ENCODE peak calls at places on chromosome 2, in nine cellular contexts. Y is CD4-positive, alpha-beta T cell; B is RWPE1; X is lung; K is foreskin fibroblast; G is heart right ventricle; Z is GM23338; I is adrenal gland; E is type B pancreatic cell. F is an unnamed sample.

GRCh38 chr2:217797170-217797569 is 205.6 kb downstream of the TNS1 start:
- DNase-seq in G (no peak), B (no peak), E (peak), X (peak), Z (no peak), I (peak), K (no peak), Y (no peak), F (no peak)

GRCh38 chr2:169772651-169773050 is 26.0 kb upstream of the SSB start:
- DNase-seq in G (no peak), Y (no peak), I (no peak), X (no peak), E (no peak), K (no peak), B (no peak), Z (no peak), F (no peak)

GRCh38 chr2:207083361-207084080 is 82.2 kb downstream of the KLF7 start:
- DNase-seq in G (no peak), Y (no peak), Z (no peak), B (no peak), K (no peak), I (no peak), X (no peak), E (no peak), F (no peak)

GRCh38 chr2:229270551-229271410 is at the start of gene PID1:
- DNase-seq in I (peak), X (no peak), K (peak), Y (no peak), B (peak), E (peak), Z (peak), G (no peak), F (peak)

GRCh38 chr2:210230984-210231383 is 5.7 kb upstream of the ACADL start:
- DNase-seq in Z (no peak), Y (no peak), X (no peak), K (no peak), G (no peak), E (no peak), B (no peak), I (no peak), F (no peak)

GRCh38 chr2:224171226-224171625 is 132.1 kb upstream of the SERPINE2 start:
- DNase-seq in I (no peak), Z (no peak), K (no peak), X (no peak), E (no peak), Y (no peak), G (no peak), B (no peak), F (no peak)

GRCh38 chr2:145543856-145544255 is 1023.9 kb upstream of the ZEB2 start:
- DNase-seq in E (no peak), Y (no peak), X (no peak), K (no peak), G (no peak), I (no peak), B (no peak), Z (no peak), F (no peak)

GRCh38 chr2:71991397-71991796 is 156.3 kb downstream of the CYP26B1 start:
- DNase-seq in Z (no peak), E (no peak), K (no peak), I (no peak), Y (no peak), X (no peak), G (no peak), B (no peak), F (no peak)

GRCh38 chr2:19178175-19178574 is 180.2 kb downstream of the OSR1 start:
- DNase-seq in Y (no peak), B (no peak), Z (no peak), E (no peak), X (no peak), G (no peak), K (peak), I (no peak), F (no peak)

GRCh38 chr2:213688129-213688528 is 403.9 kb downstream of the SPAG16 start:
- DNase-seq in E (no peak), G (no peak), K (no peak), B (no peak), X (no peak), I (no peak), Y (no peak), Z (peak), F (no peak)

GRCh38 chr2:104572856-104573255 is 281.1 kb upstream of the POU3F3 start:
- DNase-seq in Z (no peak), X (no peak), Y (no peak), I (no peak), E (no peak), K (no peak), B (no peak), G (no peak), F (no peak)

GRCh38 chr2:2735041-2735440 is 404.0 kb upstream of the MYT1L start:
- DNase-seq in Z (no peak), K (no peak), E (no peak), I (no peak), Y (no peak), B (no peak), X (no peak), G (no peak), F (no peak)

GRCh38 chr2:142165790-142166189 is 35.0 kb upstream of the LRP1B start:
- DNase-seq in Z (peak), K (peak), Y (no peak), E (no peak), X (no peak), G (no peak), I (no peak), B (peak), F (no peak)
- TF ChIP-seq CTCF in Z (peak), K (peak), Y (no peak), E (peak), X (no peak), G (no peak), I (no peak), B (no peak), F (peak)

GRCh38 chr2:236826727-236827126 is 257.1 kb downstream of the ACKR3 start:
- DNase-seq in E (no peak), G (no peak), B (no peak), Z (no peak), I (no peak), K (no peak), Y (no peak), X (no peak), F (no peak)
- TF ChIP-seq CTCF in E (no peak), G (no peak), B (no peak), Z (no peak), I (no peak), K (no peak), Y (no peak), X (no peak), F (no peak)

GRCh38 chr2:42328148-42328833 is 32.7 kb downstream of the COX7A2L start:
- DNase-seq in X (no peak), K (peak), Y (no peak), G (no peak), Z (peak), I (no peak), E (no peak), B (no peak), F (no peak)
- TF ChIP-seq CTCF in X (peak), K (peak), Y (peak), G (no peak), Z (peak), I (peak), E (peak), B (peak), F (peak)

GRCh38 chr2:99653433-99653832 is 163.6 kb upstream of the REV1 start:
- DNase-seq in I (no peak), X (no peak), G (no peak), Y (no peak), E (no peak), B (no peak), Z (peak), K (no peak), F (no peak)
- TF ChIP-seq CTCF in I (no peak), X (no peak), G (no peak), Y (no peak), E (no peak), B (no peak), Z (peak), K (no peak), F (no peak)

DNA sequence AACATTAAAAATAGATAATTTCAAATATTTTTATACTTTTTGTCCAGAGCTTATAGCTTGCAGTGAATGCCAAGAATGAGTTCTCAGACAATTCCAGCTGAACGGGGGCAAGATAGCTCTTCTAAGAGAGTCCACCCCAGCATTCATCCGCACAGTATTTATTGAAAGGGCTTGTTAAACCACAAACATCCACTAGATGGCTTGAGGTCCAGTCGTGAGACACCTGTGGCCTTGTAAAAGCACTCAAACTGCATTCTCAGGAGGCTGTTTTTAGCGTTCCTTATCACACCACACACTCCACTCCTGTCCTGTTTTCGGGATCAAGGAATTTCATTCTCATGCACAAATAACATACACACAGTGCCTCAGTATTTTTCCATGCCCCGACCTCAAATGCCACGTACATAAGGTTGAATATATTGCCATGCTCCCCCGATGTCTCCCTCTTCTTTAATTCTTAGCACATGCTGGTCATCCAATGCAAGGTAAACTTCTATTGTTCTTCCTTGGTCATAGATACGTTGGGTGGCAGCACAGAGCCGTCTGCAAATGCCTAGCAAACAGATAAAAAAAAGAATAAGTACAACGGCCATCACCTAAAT is 47.4 kb downstream of the DNAJC10 start:
- DNase-seq in G (peak), X (no peak), E (no peak), B (peak), Y (no peak), Z (peak), K (peak), I (no peak), F (peak)
- TF ChIP-seq CTCF in G (peak), X (peak), E (peak), B (peak), Y (peak), Z (peak), K (peak), I (peak), F (peak)

GRCh38 chr2:15750433-15750814 is 158.8 kb downstream of the DDX1 start:
- DNase-seq in G (no peak), I (no peak), Y (no peak), X (no peak), B (no peak), Z (no peak), K (no peak), E (no peak), F (no peak)

GRCh38 chr2:15747698-15748471 is 156.2 kb downstream of the DDX1 start:
- DNase-seq in X (no peak), G (no peak), E (peak), Y (no peak), Z (peak), B (no peak), I (peak), K (no peak), F (no peak)

GRCh38 chr2:15749460-15750432 is 158.1 kb downstream of the DDX1 start:
- DNase-seq in I (no peak), Z (no peak), Y (no peak), X (no peak), K (no peak), E (peak), G (no peak), B (no peak), F (no peak)

GRCh38 chr2:15747172-15747550 is 155.5 kb downstream of the DDX1 start:
- DNase-seq in K (no peak), Y (no peak), G (no peak), E (no peak), B (no peak), X (no peak), I (peak), Z (peak), F (no peak)

GRCh38 chr2:15748736-15749323 is 157.2 kb downstream of the DDX1 start:
- DNase-seq in G (no peak), I (peak), E (peak), X (no peak), Z (peak), Y (no peak), B (no peak), K (no peak), F (peak)
- TF ChIP-seq CTCF in G (no peak), I (peak), E (peak), X (no peak), Z (peak), Y (no peak), B (no peak), K (peak), F (peak)

GRCh38 chr2:88671786-88672427 is 19.6 kb upstream of the RPIA start:
- DNase-seq in K (peak), E (no peak), Z (peak), Y (no peak), G (no peak), B (peak), X (no peak), I (no peak), F (peak)

GRCh38 chr2:88668862-88669261 is 22.6 kb upstream of the RPIA start:
- DNase-seq in Z (no peak), B (no peak), E (no peak), Y (no peak), G (no peak), I (no peak), K (no peak), X (no peak), F (no peak)

GRCh38 chr2:88666576-88666975 is 24.9 kb upstream of the RPIA start:
- DNase-seq in K (no peak), B (no peak), I (no peak), E (no peak), G (no peak), Y (no peak), X (no peak), Z (no peak), F (no peak)

GRCh38 chr2:88669371-88670214 is 21.9 kb upstream of the RPIA start:
- DNase-seq in E (no peak), I (peak), Y (no peak), X (no peak), Z (peak), K (peak), G (no peak), B (peak), F (peak)

GRCh38 chr2:88667219-88667618 is 24.3 kb upstream of the RPIA start:
- DNase-seq in Y (no peak), Z (peak), K (no peak), G (no peak), E (no peak), B (no peak), I (no peak), X (no peak), F (no peak)
- TF ChIP-seq CTCF in Y (no peak), Z (peak), K (no peak), G (no peak), E (no peak), B (no peak), I (no peak), X (no peak), F (no peak)

DNA sequence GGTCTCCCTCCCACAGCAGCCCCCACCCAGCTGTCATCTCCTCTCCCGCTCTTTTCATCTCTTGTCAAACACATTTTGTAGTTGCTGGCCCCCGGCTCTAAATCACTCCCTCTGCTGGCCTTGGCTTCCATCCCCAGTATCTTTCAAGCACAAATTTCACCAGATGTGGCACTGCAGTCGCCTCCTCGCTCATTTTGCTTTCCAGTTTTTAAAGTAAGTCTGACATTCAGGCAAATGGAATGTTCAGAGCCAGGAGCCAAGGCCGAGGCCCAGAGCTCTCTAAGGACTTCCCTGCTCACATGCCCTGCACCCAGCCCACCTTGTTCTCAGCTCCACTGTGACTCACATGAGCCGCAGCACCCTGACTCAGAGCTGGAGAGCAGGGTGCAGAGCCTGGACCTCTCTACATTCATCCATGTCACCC is 158.4 kb downstream of the GALNT14 start:
- DNase-seq in K (peak), X (no peak), G (peak), E (no peak), B (peak), Y (no peak), Z (peak), I (no peak), F (no peak)
- TF ChIP-seq CTCF in K (peak), X (no peak), G (no peak), E (no peak), B (peak), Y (no peak), Z (peak), I (peak), F (no peak)

F was measured in neural crest cell.